ENCODE peak calls at places on chromosomes 13 and 19, in nine cellular contexts. Y, X, K, R, D, U, I, H and J are unnamed samples.

GRCh38 chr19:40620161-40620485 is 19.0 kb downstream of the LTBP4 start:
- DNase-seq in U (no peak), I (no peak), K (no peak), H (no peak), X (no peak), Y (no peak), D (no peak), R (no peak), J (no peak)

GRCh38 chr13:40777166-40777956 is 6.4 kb upstream of the MRPS31 start:
- DNase-seq in X (no peak), U (peak), R (peak), I (no peak), Y (peak), H (peak), D (no peak), K (no peak), J (peak)

GRCh38 chr13:39897636-39898035 is 242.2 kb downstream of the COG6 start:
- DNase-seq in R (no peak), Y (no peak), X (no peak), U (no peak), D (no peak), K (no peak), I (no peak), H (no peak), J (peak)

GRCh38 chr19:33224694-33225457 is 774 bp downstream of the SLC7A10 start:
- DNase-seq in X (no peak), H (no peak), K (no peak), I (no peak), D (no peak), U (no peak), R (no peak), Y (no peak), J (no peak)

GRCh38 chr19:17394891-17395415 is 957 bp upstream of the CCDC194 start:
- DNase-seq in X (no peak), U (peak), I (peak), R (peak), Y (peak), H (peak), K (peak), D (peak), J (peak)

GRCh38 chr19:45168767-45169351 is 8.1 kb upstream of the NKPD1 start:
- DNase-seq in R (no peak), Y (no peak), K (no peak), X (no peak), H (no peak), I (no peak), U (no peak), D (no peak), J (no peak)

GRCh38 chr13:28636677-28637317 is 22.1 kb upstream of the POMP start:
- DNase-seq in R (peak), U (peak), X (peak), K (no peak), Y (peak), D (no peak), H (peak), I (no peak), J (peak)

GRCh38 chr19:5452594-5453565 is 2.3 kb upstream of the ZNRF4 start:
- DNase-seq in X (no peak), U (peak), D (no peak), Y (peak), I (no peak), R (peak), K (no peak), H (no peak), J (no peak)

GRCh38 chr13:71674776-71675352 is 192.1 kb downstream of the DACH1 start:
- DNase-seq in I (no peak), X (no peak), R (peak), D (no peak), Y (no peak), U (no peak), H (no peak), K (no peak), J (no peak)

GRCh38 chr13:37561031-37561430 is 37.5 kb downstream of the POSTN start:
- DNase-seq in H (no peak), X (no peak), I (no peak), K (no peak), R (no peak), Y (peak), D (no peak), U (no peak), J (no peak)

GRCh38 chr19:35266904-35267817 is 1.6 kb upstream of the USF2 start:
- DNase-seq in R (peak), H (peak), X (no peak), I (peak), U (peak), K (peak), D (peak), Y (peak), J (peak)

GRCh38 chr19:18639706-18640105 is 2.9 kb downstream of the KLHL26 start:
- DNase-seq in I (no peak), X (no peak), U (no peak), K (no peak), R (no peak), H (peak), D (no peak), Y (no peak), J (peak)

GRCh38 chr13:94825507-94825906 is 113.2 kb upstream of the SOX21 start:
- DNase-seq in K (peak), I (no peak), H (peak), R (peak), X (no peak), U (peak), D (no peak), Y (no peak), J (peak)

GRCh38 chr19:35079826-35080225 is 35.8 kb upstream of the FXYD3 start:
- DNase-seq in K (no peak), D (no peak), R (no peak), I (no peak), H (no peak), Y (no peak), X (no peak), U (no peak), J (no peak)

GRCh38 chr19:12626958-12627357 is 16.2 kb downstream of the ZNF791 start:
- DNase-seq in X (no peak), D (no peak), Y (no peak), I (no peak), H (no peak), R (no peak), K (no peak), U (no peak), J (no peak)

GRCh38 chr19:53549354-53549753 is 11.4 kb downstream of the ZNF331 start:
- DNase-seq in D (no peak), K (no peak), R (no peak), X (no peak), U (no peak), Y (peak), I (no peak), H (peak), J (peak)

GRCh38 chr13:66995366-66995663 is 234.8 kb downstream of the PCDH9 start:
- DNase-seq in D (no peak), I (no peak), Y (no peak), R (no peak), U (no peak), K (no peak), H (no peak), X (no peak), J (no peak)

GRCh38 chr19:49514151-49514550 is 1.7 kb downstream of the FCGRT start:
- DNase-seq in U (no peak), H (no peak), I (no peak), D (no peak), K (no peak), Y (no peak), R (no peak), X (no peak), J (no peak)
- H3K4me3 ChIP-seq in U (no peak), H (no peak), I (no peak), D (peak), K (no peak), Y (no peak), R (peak), X (no peak), J (no peak)

GRCh38 chr19:15779756-15780476 is 7.5 kb upstream of the OR10H5 start:
- DNase-seq in H (no peak), Y (peak), U (no peak), R (peak), K (peak), D (peak), I (peak), X (no peak), J (no peak)

GRCh38 chr19:15780595-15781418 is 6.7 kb upstream of the OR10H5 start:
- DNase-seq in K (peak), D (peak), H (no peak), I (no peak), Y (no peak), X (no peak), R (peak), U (no peak), J (no peak)

GRCh38 chr19:15776991-15777787 is 10.3 kb upstream of the OR10H5 start:
- DNase-seq in I (no peak), H (no peak), D (no peak), X (no peak), R (no peak), Y (no peak), U (no peak), K (no peak), J (no peak)

GRCh38 chr19:15781659-15782058 is 5.8 kb upstream of the OR10H5 start:
- DNase-seq in I (no peak), Y (no peak), H (no peak), K (no peak), R (no peak), X (no peak), D (no peak), U (no peak), J (no peak)

DNA sequence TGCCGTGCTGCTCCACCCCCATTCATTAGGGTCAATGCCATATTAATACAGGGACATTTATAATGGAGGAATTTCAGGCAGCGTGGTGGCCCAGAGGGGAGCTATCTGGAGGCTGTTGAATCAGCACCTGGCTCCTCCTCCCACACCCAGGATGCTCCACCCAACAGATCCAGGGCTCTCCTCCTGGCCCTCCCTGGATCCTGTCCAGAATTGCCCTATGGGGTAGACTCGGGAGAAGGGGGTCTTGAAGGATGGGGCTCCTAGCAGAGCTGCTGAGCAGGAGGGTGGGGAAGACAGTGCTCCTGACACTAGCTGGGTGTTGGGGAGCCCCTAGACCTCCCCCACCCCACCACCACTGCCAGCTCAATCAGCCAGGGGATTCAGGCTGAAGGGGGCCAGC is 5.2 kb upstream of the OR10H5 start:
- DNase-seq in R (no peak), X (no peak), Y (no peak), D (peak), U (no peak), H (no peak), I (no peak), K (no peak), J (no peak)
- H3K4me3 ChIP-seq in R (no peak), X (no peak), Y (no peak), D (no peak), U (no peak), H (no peak), I (no peak), K (no peak), J (no peak)

GRCh38 chr19:3073931-3074595 is 11.8 kb upstream of the TLE5 start:
- DNase-seq in K (peak), Y (peak), U (no peak), I (no peak), R (peak), D (no peak), X (no peak), H (no peak), J (peak)

GRCh38 chr19:3068071-3068470 is 5.8 kb upstream of the TLE5 start:
- DNase-seq in D (no peak), I (no peak), R (no peak), Y (no peak), K (no peak), X (no peak), U (no peak), H (no peak), J (no peak)

GRCh38 chr19:3075605-3076431 is 13.5 kb upstream of the TLE5 start:
- DNase-seq in I (peak), D (no peak), K (peak), U (peak), H (no peak), X (no peak), Y (peak), R (peak), J (no peak)

GRCh38 chr19:3073159-3073563 is 10.9 kb upstream of the TLE5 start:
- DNase-seq in X (peak), U (peak), K (peak), D (no peak), Y (peak), R (no peak), H (peak), I (no peak), J (peak)

GRCh38 chr19:3071764-3072163 is 9.5 kb upstream of the TLE5 start:
- DNase-seq in K (no peak), I (no peak), X (no peak), U (no peak), Y (no peak), H (no peak), D (no peak), R (no peak), J (no peak)
- H3K4me3 ChIP-seq in K (no peak), I (no peak), X (no peak), U (no peak), Y (no peak), H (no peak), D (no peak), R (no peak), J (no peak)

GRCh38 chr13:70107498-70108271 is at the start of gene ATXN8OS:
- DNase-seq in R (peak), D (no peak), K (no peak), Y (no peak), H (no peak), I (peak), U (no peak), X (no peak), J (no peak)

GRCh38 chr13:70108276-70108845 is at the start of gene KLHL1:
- DNase-seq in D (no peak), K (no peak), R (no peak), Y (no peak), H (no peak), X (no peak), U (no peak), I (no peak), J (no peak)

GRCh38 chr13:70104481-70104880 is 3.1 kb upstream of the ATXN8OS start:
- DNase-seq in X (no peak), R (no peak), Y (no peak), K (no peak), U (no peak), H (no peak), I (no peak), D (no peak), J (no peak)

DNA sequence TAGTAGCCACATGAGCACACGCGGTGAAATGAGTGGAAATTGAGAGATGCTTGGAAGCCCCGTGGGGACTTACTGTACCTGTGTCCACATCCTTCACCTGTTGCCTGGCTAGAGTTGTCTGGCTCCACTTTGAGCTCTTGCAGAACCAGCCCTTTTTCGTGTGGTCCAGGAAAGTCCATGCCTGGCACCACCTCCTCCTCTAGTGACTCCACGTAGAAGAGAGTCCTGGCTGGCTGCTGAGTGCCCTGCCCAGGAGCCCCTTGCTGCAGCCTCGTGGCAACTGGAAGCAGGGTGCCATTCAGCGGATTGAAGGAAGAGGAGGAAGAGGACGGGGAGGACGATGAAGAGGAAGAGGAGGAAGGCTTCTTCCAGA is 515 bp upstream of the ATXN8OS start:
- DNase-seq in R (no peak), I (no peak), X (no peak), K (no peak), D (no peak), H (no peak), U (no peak), Y (no peak), J (no peak)
- H3K4me3 ChIP-seq in R (no peak), I (no peak), X (no peak), K (no peak), D (no peak), H (no peak), U (no peak), Y (no peak), J (no peak)

GRCh38 chr19:47021536-47022139 is 2.0 kb downstream of the NPAS1 start:
- DNase-seq in R (no peak), X (no peak), D (no peak), U (no peak), Y (peak), H (no peak), K (no peak), I (no peak), J (peak)

GRCh38 chr19:47022140-47022536 is 2.5 kb downstream of the NPAS1 start:
- DNase-seq in H (no peak), X (no peak), U (no peak), R (no peak), K (no peak), I (no peak), D (no peak), Y (no peak), J (no peak)

GRCh38 chr19:47020132-47020805 is 632 bp downstream of the NPAS1 start:
- DNase-seq in X (no peak), U (no peak), K (no peak), D (no peak), Y (peak), H (no peak), R (no peak), I (no peak), J (no peak)

GRCh38 chr19:47019431-47020041 is at the start of gene NPAS1:
- DNase-seq in D (no peak), R (no peak), I (no peak), K (no peak), X (no peak), U (peak), Y (peak), H (no peak), J (no peak)

GRCh38 chr19:47020992-47021496 is 1.4 kb downstream of the NPAS1 start:
- DNase-seq in D (no peak), X (no peak), K (no peak), Y (peak), I (no peak), R (no peak), U (peak), H (no peak), J (no peak)
- H3K4me3 ChIP-seq in D (no peak), X (peak), K (no peak), Y (peak), I (no peak), R (no peak), U (peak), H (peak), J (peak)